ENCODE peak calls at places on chromosomes 6 and 20, in six cellular contexts. M, A, Y, S, H and J are unnamed samples.

GRCh38 chr20:3404402-3404801 is 3.1 kb downstream of the DNAAF9 start:
- DNase-seq in H (no peak), S (no peak), M (no peak), Y (peak; percentile 49), A (no peak), J (no peak)

GRCh38 chr20:48051810-48052491 is 266.7 kb upstream of the SULF2 start:
- DNase-seq in S (peak; percentile 67), M (peak; percentile 38), Y (no peak), H (peak; percentile 52), A (peak; percentile 90), J (no peak)

GRCh38 chr6:134724653-134725340 is 225.1 kb downstream of the ALDH8A1 start:
- DNase-seq in Y (no peak), A (peak; percentile 69), M (no peak), S (peak; percentile 84), H (no peak), J (no peak)

GRCh38 chr6:63683071-63683603 is 47.5 kb downstream of the PHF3 start:
- DNase-seq in M (no peak), S (no peak), Y (no peak), H (no peak), A (no peak), J (no peak)

GRCh38 chr6:136535017-136535416 is 15.2 kb downstream of the MAP7 start:
- DNase-seq in A (no peak), Y (no peak), S (no peak), M (no peak), H (no peak), J (no peak)

GRCh38 chr6:39294899-39295298 is 19.3 kb downstream of the KCNK17 start:
- DNase-seq in Y (no peak), S (no peak), A (no peak), M (no peak), H (no peak), J (no peak)

GRCh38 chr6:116040980-116041379 is 19.7 kb downstream of the FRK start:
- DNase-seq in M (no peak), A (no peak), Y (no peak), S (no peak), H (no peak), J (no peak)

GRCh38 chr6:41049548-41049947 is 3.5 kb upstream of the APOBEC2 start:
- DNase-seq in S (no peak), Y (no peak), H (no peak), A (no peak), M (no peak), J (no peak)

GRCh38 chr20:23100021-23100753 is 14.1 kb upstream of the CD93 start:
- DNase-seq in Y (no peak), M (no peak), H (no peak), S (no peak), A (no peak), J (no peak)

GRCh38 chr6:161268526-161269210 is 5.2 kb downstream of the AGPAT4 start:
- DNase-seq in M (no peak), S (no peak), Y (no peak), H (no peak), A (no peak), J (no peak)

GRCh38 chr6:107535626-107536025 is 45.7 kb downstream of the SOBP start:
- DNase-seq in S (no peak), M (no peak), A (no peak), Y (no peak), H (no peak), J (no peak)

GRCh38 chr6:158560787-158561246 is 926 bp downstream of the TMEM181 start:
- DNase-seq in Y (peak; percentile 69), S (no peak), A (peak; percentile 30), M (no peak), H (no peak), J (no peak)

GRCh38 chr6:151911401-151911800 is 103.9 kb downstream of the ESR1 start:
- DNase-seq in Y (no peak), M (no peak), A (no peak), H (no peak), S (no peak), J (no peak)

GRCh38 chr20:24949756-24950127 is 673 bp downstream of the CST7 start:
- DNase-seq in Y (peak; percentile 80), M (no peak), H (no peak), A (no peak), S (no peak), J (no peak)

GRCh38 chr20:52033313-52033712 is 158.3 kb downstream of the ZFP64 start:
- DNase-seq in S (peak; percentile 10), A (peak; percentile 12), Y (no peak), M (no peak), H (no peak), J (no peak)

GRCh38 chr6:163955752-163956151 is 541.2 kb downstream of the QKI start:
- DNase-seq in A (no peak), Y (no peak), S (no peak), H (no peak), M (no peak), J (no peak)

GRCh38 chr6:4067673-4068072 is 11.3 kb downstream of the FAM217A start:
- DNase-seq in M (no peak), Y (no peak), S (no peak), H (no peak), A (no peak), J (no peak)

GRCh38 chr6:169096326-169096882 is 157.2 kb downstream of the THBS2 start:
- DNase-seq in M (no peak), A (no peak), Y (no peak), S (no peak), H (no peak), J (no peak)

GRCh38 chr20:61512475-61512874 is 260.4 kb downstream of the CDH4 start:
- DNase-seq in M (no peak), Y (no peak), S (no peak), A (no peak), H (no peak), J (peak; percentile 37)

GRCh38 chr6:123716506-123716905 is 79.8 kb upstream of the TRDN start:
- DNase-seq in S (no peak), A (no peak), M (no peak), Y (peak; percentile 15), H (no peak), J (no peak)

GRCh38 chr6:147043994-147044477 is 160.2 kb upstream of the STXBP5 start:
- DNase-seq in M (no peak), Y (peak; percentile 28), H (no peak), A (peak; percentile 34), S (peak; percentile 8), J (no peak)

GRCh38 chr6:2938632-2939083 is 32.7 kb downstream of the SERPINB6 start:
- DNase-seq in M (no peak), S (no peak), Y (no peak), H (no peak), A (no peak), J (no peak)

GRCh38 chr6:160430741-160431140 is 82.6 kb downstream of the SLC22A3 start:
- DNase-seq in M (no peak), Y (no peak), A (no peak), H (no peak), S (no peak), J (no peak)

GRCh38 chr6:68880050-68880449 is 245.0 kb downstream of the ADGRB3 start:
- DNase-seq in M (no peak), A (no peak), H (no peak), S (no peak), Y (no peak), J (no peak)

GRCh38 chr6:4727671-4728435 is 48.4 kb upstream of the CDYL start:
- DNase-seq in A (peak; percentile 33), M (no peak), Y (peak; percentile 56), H (no peak), S (peak; percentile 7), J (no peak)

GRCh38 chr6:131309437-131309836 is 174.2 kb downstream of the AKAP7 start:
- DNase-seq in M (no peak), Y (no peak), A (no peak), S (no peak), H (no peak), J (no peak)

GRCh38 chr6:20954325-20954724 is 420.1 kb downstream of the CDKAL1 start:
- DNase-seq in M (no peak), Y (no peak), A (no peak), S (no peak), H (no peak), J (no peak)

GRCh38 chr6:56193846-56194245 is 53.5 kb downstream of the COL21A1 start:
- DNase-seq in Y (no peak), S (peak; percentile 8), A (no peak), M (no peak), H (peak; percentile 10), J (no peak)

GRCh38 chr6:152338335-152339125 is 298.6 kb downstream of the SYNE1 start:
- DNase-seq in S (peak; percentile 30), A (no peak), Y (peak; percentile 34), H (no peak), M (no peak), J (peak; percentile 55)

GRCh38 chr6:145898376-145898775 is 65.8 kb downstream of the SHPRH start:
- DNase-seq in A (no peak), H (no peak), S (no peak), Y (peak; percentile 45), M (no peak), J (no peak)

GRCh38 chr6:78947962-78948361 is 80.6 kb downstream of the IRAK1BP1 start:
- DNase-seq in M (peak; percentile 14), Y (no peak), S (peak; percentile 71), A (peak; percentile 65), H (peak; percentile 23), J (no peak)

DNA sequence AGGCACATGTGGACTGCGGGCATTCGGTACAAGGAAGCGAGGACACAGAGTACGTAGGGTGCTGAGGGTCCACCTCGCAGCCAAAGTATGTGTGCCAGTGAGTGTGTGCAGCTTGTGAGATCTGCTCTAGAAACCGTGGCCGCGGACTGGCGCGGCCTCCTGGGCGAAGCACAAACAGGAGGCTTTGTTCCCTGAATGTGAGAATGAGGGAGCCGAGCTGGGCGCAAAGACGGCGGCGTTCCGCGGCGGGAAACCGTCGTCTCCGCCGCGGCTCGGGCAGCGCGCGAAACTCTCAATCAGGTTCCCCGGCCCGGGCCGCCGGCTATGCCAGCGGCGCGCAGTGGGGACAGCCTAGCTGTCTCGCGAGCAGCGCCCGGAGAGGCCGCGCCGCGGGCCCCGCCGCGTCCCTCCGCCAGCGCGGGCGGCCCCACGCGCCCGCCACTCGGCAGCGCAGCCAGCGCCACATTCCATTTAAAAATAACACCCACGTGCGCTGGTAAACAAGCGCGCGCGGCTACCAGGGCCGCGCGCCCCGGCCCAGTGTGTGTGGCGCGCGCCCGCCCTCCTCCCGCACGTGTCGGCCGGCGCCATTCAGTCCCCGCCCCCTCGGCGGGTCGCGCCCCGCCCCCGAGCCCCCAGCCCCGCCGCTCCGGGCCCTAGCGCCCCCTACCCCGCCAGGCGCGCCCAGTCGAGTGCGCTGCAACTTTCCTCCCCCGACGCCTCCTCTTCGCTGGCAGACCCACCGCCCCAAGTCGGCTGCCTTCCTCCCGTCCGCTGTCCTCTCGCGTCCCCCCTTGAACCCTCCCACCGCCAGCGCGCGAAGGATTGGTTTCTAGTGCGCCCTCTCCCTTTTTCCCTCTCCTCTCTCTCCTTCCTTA is 3.0 kb upstream of the FOXO3 start:
- DNase-seq in S (no peak), Y (no peak), A (peak; percentile 59), H (no peak), M (no peak), J (peak; percentile 70)
- TF ChIP-seq CTCF in S (no peak), Y (no peak), A (peak; percentile 1), H (no peak), M (no peak), J (peak; percentile 27)

GRCh38 chr20:37899105-37900045 is 3.6 kb upstream of the VSTM2L start:
- DNase-seq in Y (no peak), A (no peak), S (no peak), M (no peak), H (no peak), J (no peak)
- TF ChIP-seq CTCF in Y (no peak), A (peak; percentile 2), S (no peak), M (no peak), H (no peak), J (no peak)

GRCh38 chr6:31836676-31837611 is 9.4 kb downstream of the HSPA1B start:
- DNase-seq in Y (peak; percentile 50), H (no peak), S (peak; percentile 56), A (no peak), M (no peak), J (no peak)
- TF ChIP-seq CTCF in Y (no peak), H (peak; percentile 35), S (no peak), A (peak; percentile 25), M (no peak), J (no peak)

GRCh38 chr6:104698979-104699378 is 160.7 kb downstream of the HACE1 start:
- DNase-seq in H (no peak), S (no peak), Y (no peak), A (no peak), M (no peak), J (no peak)
- TF ChIP-seq CTCF in H (no peak), S (no peak), Y (no peak), A (no peak), M (no peak), J (no peak)